ENCODE peak calls at places on chromosome 5, in nine cellular contexts. C is cardiac muscle cell, F is neural progenitor cell, L is ovary, X is lower lobe of right lung, G is GM23248, K is stomach, B is esophagus squamous epithelium, S is astrocyte. U is an unnamed sample. For H3K4me1, the result is how much of the 10 kb centered on the place peaks cover.

GRCh38 chr5:36206913-36207312 is 34.8 kb downstream of the NADK2 start:
- DNase-seq in B (no peak), C (no peak), S (peak), K (no peak), G (no peak), L (no peak), F (no peak), X (no peak), U (no peak)

GRCh38 chr5:157215143-157215825 is 34.6 kb downstream of the ITK start:
- DNase-seq in G (no peak), X (no peak), L (no peak), K (no peak), F (no peak), B (no peak), C (no peak), S (no peak), U (no peak)

GRCh38 chr5:157057459-157058370 is 1.2 kb downstream of the HAVCR1 start:
- DNase-seq in B (no peak), C (no peak), L (no peak), G (peak), F (no peak), K (no peak), X (no peak), S (no peak), U (no peak)

GRCh38 chr5:42855811-42856210 is 44.1 kb upstream of the SELENOP start:
- DNase-seq in C (no peak), X (no peak), S (no peak), L (no peak), G (no peak), B (no peak), F (no peak), K (no peak), U (no peak)

GRCh38 chr5:106843812-106844416 is 826.8 kb downstream of the EFNA5 start:
- DNase-seq in G (no peak), L (no peak), B (no peak), F (peak), C (peak), K (no peak), X (no peak), S (peak), U (no peak)

GRCh38 chr5:10288600-10289213 is 19.0 kb downstream of the CMBL start:
- DNase-seq in S (no peak), C (no peak), K (peak), G (no peak), X (peak), L (peak), F (no peak), B (no peak), U (no peak)

GRCh38 chr5:6483880-6484382 is 35.3 kb downstream of the UBE2QL1 start:
- DNase-seq in S (no peak), B (no peak), X (no peak), L (no peak), F (no peak), C (no peak), G (no peak), K (peak), U (no peak)

GRCh38 chr5:99747342-99747741 is 787.8 kb upstream of the FAM174A start:
- DNase-seq in K (no peak), G (no peak), S (no peak), C (no peak), X (no peak), F (no peak), B (no peak), L (no peak), U (no peak)

GRCh38 chr5:92574023-92574422 is 1007.0 kb downstream of the NR2F1-AS1 start:
- DNase-seq in S (no peak), B (no peak), G (no peak), C (no peak), K (no peak), L (no peak), F (no peak), X (no peak), U (no peak)

GRCh38 chr5:53820802-53821171 is 260.3 kb downstream of the NDUFS4 start:
- DNase-seq in S (no peak), K (no peak), G (no peak), X (no peak), L (no peak), F (no peak), B (no peak), C (no peak), U (no peak)

GRCh38 chr5:4628645-4629385 is 511.3 kb upstream of the ADAMTS16 start:
- DNase-seq in L (no peak), S (no peak), B (no peak), F (no peak), C (no peak), X (no peak), G (no peak), K (no peak), U (no peak)

GRCh38 chr5:168305281-168305680 is 13.8 kb downstream of the WWC1 start:
- DNase-seq in L (no peak), C (no peak), S (no peak), F (no peak), X (no peak), B (no peak), K (no peak), G (no peak), U (no peak)

GRCh38 chr5:53381-54174 is 38.4 kb upstream of the PLEKHG4B start:
- DNase-seq in K (peak), G (peak), F (peak), B (no peak), L (peak), X (no peak), S (peak), C (peak), U (no peak)

GRCh38 chr5:64285188-64286130 is 119.8 kb downstream of the RNF180 start:
- DNase-seq in C (no peak), G (no peak), L (peak), F (no peak), B (no peak), K (no peak), S (no peak), X (no peak), U (no peak)

DNA sequence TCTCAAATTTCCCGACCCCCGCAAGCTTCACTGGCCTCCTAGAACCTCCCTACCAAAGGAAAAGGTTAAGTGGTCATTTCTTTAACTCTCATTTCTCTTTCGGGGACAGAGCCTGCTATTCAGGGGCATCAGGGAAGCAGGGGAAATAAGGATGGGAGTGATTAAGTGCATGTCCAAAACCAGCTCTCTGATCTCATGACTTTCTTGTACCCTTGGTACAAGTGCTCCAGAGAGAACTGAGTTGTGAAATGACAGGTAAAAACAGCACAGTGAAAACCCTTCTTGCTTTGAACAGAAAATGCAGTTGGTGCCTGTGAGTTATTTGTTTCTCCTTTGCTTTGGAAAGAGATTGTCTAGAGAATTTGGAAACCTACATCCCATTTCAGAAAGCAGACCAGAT is 161.5 kb upstream of the LHFPL2 start:
- DNase-seq in K (no peak), F (no peak), L (no peak), S (no peak), X (no peak), B (no peak), G (no peak), C (no peak), U (no peak)
- H3K4me1 ChIP-seq in K (under half), F (under half), L (under half), S (under half), X (under half), B (under half), G (under half), C (under half), U (under half)

GRCh38 chr5:159673538-159673937 is 242.7 kb upstream of the ADRA1B start:
- DNase-seq in K (no peak), G (no peak), S (no peak), C (no peak), F (no peak), L (no peak), X (no peak), B (no peak), U (no peak)
- H3K4me3 ChIP-seq in K (no peak), G (no peak), S (no peak), C (no peak), F (no peak), L (no peak), X (no peak), B (no peak), U (no peak)

DNA sequence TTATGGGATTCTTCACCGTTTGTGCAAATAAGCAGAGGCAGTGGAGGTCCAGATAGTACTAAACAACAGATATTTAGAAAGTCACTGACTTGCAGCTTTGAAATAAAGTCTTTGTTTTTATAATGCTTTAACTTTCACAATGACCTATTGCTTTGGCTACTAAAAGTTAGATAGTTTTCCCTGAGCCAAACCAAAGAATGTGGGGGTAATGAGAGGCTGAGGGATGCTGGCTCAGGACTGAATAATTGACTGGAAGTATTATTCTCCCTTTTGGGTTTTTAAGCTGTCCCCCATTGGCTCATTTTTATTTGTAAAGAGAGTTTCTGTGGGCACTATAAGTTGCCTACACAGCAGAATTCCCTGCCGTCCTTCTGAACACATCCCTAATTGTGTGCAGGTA is 99.2 kb upstream of the ACTBL2 start:
- DNase-seq in F (no peak), B (no peak), C (no peak), G (no peak), X (no peak), L (no peak), K (no peak), S (peak), U (no peak)
- H3K27ac ChIP-seq in F (no peak), B (peak), C (no peak), G (no peak), X (no peak), L (no peak), K (no peak), S (no peak), U (no peak)

DNA sequence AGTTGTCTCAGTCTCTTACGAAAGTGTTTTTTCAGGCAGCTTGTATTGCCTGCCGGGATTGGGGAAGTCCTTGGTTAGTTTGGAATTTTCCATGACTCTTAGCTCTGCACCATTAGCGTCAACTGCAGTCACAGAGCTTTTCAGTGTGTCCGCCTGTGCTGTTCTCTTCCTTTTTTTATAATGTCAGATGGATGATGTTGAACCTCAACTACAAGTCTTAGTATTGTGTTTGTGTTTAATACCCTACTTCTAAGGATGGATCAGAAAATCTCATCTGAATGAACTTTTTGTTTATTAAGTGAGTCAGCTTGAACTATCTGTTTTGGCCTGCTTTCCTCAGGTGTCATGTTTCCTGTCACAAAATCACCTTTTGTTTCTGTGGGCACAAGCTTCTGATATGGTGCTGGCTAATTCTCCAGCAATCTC is 33.1 kb downstream of the ATP6V0E1 start:
- DNase-seq in X (no peak), B (no peak), G (peak), K (no peak), L (no peak), S (peak), F (no peak), C (peak), U (no peak)
- H3K4me1 ChIP-seq in X (half or more), B (under half), G (under half), K (under half), L (under half), S (under half), F (under half), C (under half), U (under half)

GRCh38 chr5:59756373-59757035 is 137.0 kb downstream of the PDE4D start:
- DNase-seq in C (no peak), B (no peak), L (no peak), X (no peak), K (no peak), S (no peak), G (no peak), F (no peak), U (no peak)
- H3K4me3 ChIP-seq in C (no peak), B (no peak), L (no peak), X (no peak), K (no peak), S (no peak), G (no peak), F (no peak), U (no peak)

GRCh38 chr5:14463629-14464028 is 118.0 kb upstream of the OTULINL start:
- DNase-seq in C (peak), L (no peak), K (no peak), X (no peak), B (no peak), G (peak), S (peak), F (no peak), U (no peak)
- H3K27ac ChIP-seq in C (no peak), L (no peak), K (peak), X (peak), B (no peak), G (peak), S (peak), F (no peak), U (no peak)

GRCh38 chr5:137190441-137190840 is 308.7 kb downstream of the SPOCK1 start:
- DNase-seq in G (peak), F (no peak), X (no peak), C (peak), K (no peak), S (peak), B (no peak), L (no peak), U (no peak)
- H3K4me1 ChIP-seq in G (half or more), F (under half), X (under half), C (under half), K (under half), S (under half), B (under half), L (under half), U (under half)

DNA sequence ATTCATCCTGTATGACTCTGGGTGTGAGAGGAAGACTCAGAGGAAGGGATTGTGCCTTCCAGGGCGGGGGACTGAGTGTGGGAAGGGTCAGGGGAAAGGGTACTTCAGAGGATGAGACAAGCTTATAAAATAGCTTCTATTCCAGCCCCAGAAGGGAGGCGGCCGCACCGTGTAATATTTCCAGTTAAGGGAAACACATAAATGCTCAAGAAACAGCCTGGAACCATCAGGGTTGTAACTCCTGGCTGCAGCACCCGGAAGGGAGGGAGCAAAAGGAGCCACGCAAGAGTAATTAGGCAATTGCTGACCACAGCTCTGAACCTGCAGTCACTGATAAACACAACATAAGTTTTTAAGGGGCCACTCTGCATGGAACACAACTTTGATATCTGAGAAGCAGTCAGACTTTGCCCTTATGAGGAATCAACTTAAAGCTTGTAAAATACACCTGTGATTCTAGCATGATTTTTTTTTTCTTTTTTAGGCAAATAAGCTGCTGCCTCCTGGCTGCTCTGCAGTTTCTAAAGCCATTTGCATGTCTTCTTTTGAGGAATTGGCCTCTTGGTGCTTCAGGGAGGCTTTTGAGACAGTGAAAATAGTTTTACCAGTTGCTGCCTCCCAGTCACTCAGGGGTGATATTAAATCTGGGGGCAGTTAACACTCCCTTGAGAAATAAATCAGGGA is 382.7 kb downstream of the ENC1 start:
- DNase-seq in C (peak), K (peak), L (peak), X (peak), S (peak), B (peak), F (no peak), G (peak), U (no peak)
- H3K4me3 ChIP-seq in C (no peak), K (no peak), L (no peak), X (no peak), S (no peak), B (no peak), F (no peak), G (no peak), U (no peak)

DNA sequence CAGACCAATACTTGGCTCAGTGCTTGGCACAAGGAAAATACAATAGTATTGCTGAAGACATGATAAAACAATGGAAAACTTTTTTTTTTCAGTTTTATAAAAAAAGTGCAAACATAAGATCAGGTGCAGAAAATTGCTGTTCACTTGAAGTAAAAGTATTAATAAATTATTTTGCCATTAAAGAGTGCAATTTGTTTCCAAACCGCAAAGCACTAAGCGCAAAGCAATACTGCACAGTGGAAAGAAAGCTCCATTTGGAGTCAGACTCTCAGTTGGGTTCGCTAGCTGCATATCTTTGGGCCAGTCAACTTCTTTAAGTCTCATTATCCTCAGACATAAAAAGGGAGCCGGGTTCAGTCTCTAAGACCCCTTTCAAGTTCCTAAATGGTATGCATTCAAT is 45.8 kb downstream of the MEF2C start:
- DNase-seq in C (no peak), X (no peak), K (no peak), S (no peak), B (no peak), G (no peak), F (peak), L (no peak), U (no peak)
- H3K27ac ChIP-seq in C (peak), X (no peak), K (peak), S (no peak), B (no peak), G (no peak), F (no peak), L (no peak), U (peak)

GRCh38 chr5:73816656-73817420 is 190.8 kb downstream of the ARHGEF28 start:
- DNase-seq in S (peak), B (no peak), X (no peak), G (peak), L (no peak), K (no peak), C (peak), F (no peak), U (no peak)
- H3K4me1 ChIP-seq in S (under half), B (under half), X (under half), G (half or more), L (under half), K (under half), C (under half), F (under half), U (under half)